ENCODE peak calls at places on chromosomes 6 and 20, in eight cellular contexts. P, O, B, W, M, A, E and S are unnamed samples.

GRCh38 chr20:57061058-57061900 is 205.2 kb downstream of the BMP7 start:
- DNase-seq in W (peak), E (no peak), A (no peak), P (no peak), M (no peak), B (no peak), O (no peak), S (no peak)

GRCh38 chr6:93453956-93454355 is 34.6 kb upstream of the EPHA7 start:
- DNase-seq in M (no peak), O (no peak), W (no peak), E (no peak), A (no peak), P (no peak), B (no peak), S (no peak)

GRCh38 chr6:101294051-101294638 is 99.4 kb upstream of the GRIK2 start:
- DNase-seq in E (no peak), O (no peak), B (no peak), W (no peak), M (no peak), A (no peak), P (no peak), S (no peak)

GRCh38 chr6:17178754-17179153 is 76.9 kb downstream of the STMND1 start:
- DNase-seq in A (no peak), E (no peak), O (no peak), W (no peak), P (no peak), B (no peak), M (no peak), S (no peak)

GRCh38 chr20:50824137-50824536 is 29.3 kb downstream of the BCAS4 start:
- DNase-seq in M (no peak), O (peak), B (no peak), A (no peak), P (peak), W (no peak), E (no peak), S (peak)

GRCh38 chr6:56242343-56242742 is 5.0 kb downstream of the COL21A1 start:
- DNase-seq in W (no peak), P (no peak), A (no peak), B (no peak), O (no peak), E (no peak), M (no peak), S (no peak)

GRCh38 chr6:158060447-158061360 is 79.0 kb downstream of the SYNJ2 start:
- DNase-seq in B (peak), P (peak), W (peak), O (peak), M (no peak), A (no peak), E (peak), S (peak)

GRCh38 chr6:28750926-28751458 is 172.8 kb downstream of the TRIM27 start:
- DNase-seq in B (no peak), P (no peak), W (no peak), M (no peak), A (no peak), E (no peak), O (no peak), S (no peak)

GRCh38 chr6:161088676-161089328 is 97.2 kb downstream of the MAP3K4 start:
- DNase-seq in A (no peak), E (no peak), M (no peak), P (no peak), B (no peak), W (no peak), O (no peak), S (no peak)

GRCh38 chr20:50186987-50187402 is 3.6 kb upstream of the CEBPB start:
- DNase-seq in B (no peak), P (no peak), A (no peak), W (no peak), E (no peak), O (no peak), M (no peak), S (no peak)

GRCh38 chr6:142943746-142944125 is 1.2 kb downstream of the HIVEP2 start:
- DNase-seq in P (no peak), B (peak), E (no peak), O (no peak), W (no peak), M (no peak), A (no peak), S (peak)

GRCh38 chr20:57755609-57756008 is 45.8 kb upstream of the PMEPA1 start:
- DNase-seq in E (no peak), O (no peak), A (no peak), M (no peak), P (no peak), B (no peak), W (no peak), S (no peak)

GRCh38 chr20:24469116-24470030 is at the start of gene SYNDIG1:
- DNase-seq in M (peak), O (peak), W (peak), E (no peak), B (no peak), P (no peak), A (peak), S (no peak)

GRCh38 chr6:35955970-35956369 is 35.1 kb upstream of the SRPK1 start:
- DNase-seq in E (no peak), A (no peak), O (no peak), B (no peak), M (no peak), P (no peak), W (no peak), S (no peak)

GRCh38 chr6:42079941-42080464 is 29.7 kb downstream of the TAF8 start:
- DNase-seq in P (no peak), B (no peak), M (no peak), O (no peak), W (no peak), E (no peak), A (no peak), S (no peak)

GRCh38 chr6:90095145-90095544 is 200.9 kb downstream of the GJA10 start:
- DNase-seq in O (no peak), M (no peak), E (no peak), A (no peak), B (no peak), W (no peak), P (no peak), S (no peak)

GRCh38 chr6:12136905-12137304 is 124.8 kb downstream of the HIVEP1 start:
- DNase-seq in B (no peak), O (no peak), A (no peak), W (no peak), E (no peak), M (no peak), P (no peak), S (no peak)

GRCh38 chr20:15847415-15847814 is 725.8 kb downstream of the KIF16B start:
- DNase-seq in M (no peak), O (no peak), A (no peak), W (no peak), B (no peak), E (no peak), P (no peak), S (no peak)

GRCh38 chr6:108029226-108029921 is 45.2 kb downstream of the OSTM1 start:
- DNase-seq in O (no peak), P (no peak), A (no peak), E (no peak), B (no peak), M (no peak), W (no peak), S (no peak)

GRCh38 chr20:7155794-7156193 is 388.3 kb downstream of the BMP2 start:
- DNase-seq in A (no peak), P (no peak), W (no peak), O (no peak), B (no peak), E (no peak), M (no peak), S (no peak)

GRCh38 chr6:88072462-88072861 is 24.8 kb downstream of the SPACA1 start:
- DNase-seq in W (no peak), B (no peak), A (no peak), P (no peak), M (no peak), E (no peak), O (no peak), S (no peak)

GRCh38 chr20:31698803-31699718 is 23.6 kb downstream of the BCL2L1 start:
- DNase-seq in W (peak), O (peak), B (peak), P (peak), A (no peak), M (peak), E (peak), S (peak)

GRCh38 chr6:132764370-132764769 is 6.7 kb upstream of the VNN2 start:
- DNase-seq in O (no peak), A (peak), M (no peak), E (no peak), W (peak), P (peak), B (no peak), S (no peak)

GRCh38 chr20:61042501-61043385 is 209.3 kb upstream of the CDH4 start:
- DNase-seq in P (no peak), W (no peak), O (no peak), M (no peak), A (no peak), E (no peak), B (no peak), S (no peak)

GRCh38 chr6:88380618-88381288 is 214.6 kb upstream of the CNR1 start:
- DNase-seq in P (no peak), A (no peak), B (no peak), E (no peak), O (peak), M (no peak), W (no peak), S (no peak)

GRCh38 chr6:3518356-3518841 is 61.5 kb upstream of the SLC22A23 start:
- DNase-seq in O (no peak), A (no peak), W (peak), M (no peak), B (peak), E (no peak), P (peak), S (peak)

GRCh38 chr6:123802697-123803455 is 789 bp upstream of the NKAIN2 start:
- DNase-seq in O (peak), E (peak), A (peak), B (peak), P (peak), M (peak), W (peak), S (peak)

GRCh38 chr6:16799279-16800193 is 38.3 kb upstream of the ATXN1 start:
- DNase-seq in E (no peak), A (no peak), O (no peak), B (no peak), M (no peak), P (no peak), W (peak), S (no peak)

GRCh38 chr6:32108094-32108627 is 977 bp downstream of the TNXB start:
- DNase-seq in P (peak), W (no peak), M (no peak), O (peak), B (peak), E (no peak), A (no peak), S (peak)

GRCh38 chr20:41356951-41357350 is 9.7 kb downstream of the EMILIN3 start:
- DNase-seq in P (no peak), O (no peak), E (no peak), W (no peak), M (no peak), A (peak), B (no peak), S (no peak)

GRCh38 chr20:59767656-59768055 is 163.3 kb downstream of the PHACTR3 start:
- DNase-seq in M (no peak), A (no peak), P (no peak), O (no peak), E (no peak), W (no peak), B (no peak), S (no peak)

GRCh38 chr6:3740551-3741476 is 10.7 kb downstream of the PXDC1 start:
- DNase-seq in E (no peak), M (no peak), P (peak), B (no peak), O (no peak), W (no peak), A (no peak), S (no peak)

GRCh38 chr6:3320238-3320637 is 61.5 kb downstream of the PSMG4 start:
- DNase-seq in W (no peak), O (no peak), A (no peak), E (no peak), M (no peak), B (no peak), P (peak), S (no peak)

GRCh38 chr6:157266274-157267101 is 56.8 kb downstream of the TMEM242 start:
- DNase-seq in M (no peak), A (peak), P (no peak), B (no peak), W (no peak), E (no peak), O (no peak), S (no peak)

GRCh38 chr6:98847392-98847766 is 13.0 kb downstream of the POU3F2 start:
- DNase-seq in A (no peak), E (no peak), O (no peak), W (no peak), B (no peak), P (no peak), M (no peak), S (no peak)

GRCh38 chr6:42519779-42520178 is 44.0 kb upstream of the UBR2 start:
- DNase-seq in P (no peak), O (no peak), A (no peak), E (no peak), B (no peak), M (no peak), W (no peak), S (no peak)

GRCh38 chr20:57947421-57948176 is 237.8 kb upstream of the PMEPA1 start:
- DNase-seq in M (no peak), P (no peak), O (no peak), E (no peak), B (no peak), W (no peak), A (no peak), S (no peak)

GRCh38 chr6:26158581-26159416 is 71.6 kb downstream of the HFE start:
- DNase-seq in B (peak), E (peak), O (peak), M (peak), A (peak), P (peak), W (no peak), S (peak)

GRCh38 chr20:41532935-41533334 is 85.2 kb downstream of the CHD6 start:
- DNase-seq in B (no peak), P (no peak), O (no peak), W (no peak), E (no peak), A (no peak), M (no peak), S (no peak)

GRCh38 chr20:64058536-64058935 is 4.5 kb upstream of the TCEA2 start:
- DNase-seq in B (no peak), E (no peak), P (peak), W (no peak), M (no peak), A (no peak), O (no peak), S (no peak)
- TF ChIP-seq CTCF in B (no peak), E (no peak), P (no peak), W (no peak), M (no peak), A (no peak), O (no peak), S (no peak)

DNA sequence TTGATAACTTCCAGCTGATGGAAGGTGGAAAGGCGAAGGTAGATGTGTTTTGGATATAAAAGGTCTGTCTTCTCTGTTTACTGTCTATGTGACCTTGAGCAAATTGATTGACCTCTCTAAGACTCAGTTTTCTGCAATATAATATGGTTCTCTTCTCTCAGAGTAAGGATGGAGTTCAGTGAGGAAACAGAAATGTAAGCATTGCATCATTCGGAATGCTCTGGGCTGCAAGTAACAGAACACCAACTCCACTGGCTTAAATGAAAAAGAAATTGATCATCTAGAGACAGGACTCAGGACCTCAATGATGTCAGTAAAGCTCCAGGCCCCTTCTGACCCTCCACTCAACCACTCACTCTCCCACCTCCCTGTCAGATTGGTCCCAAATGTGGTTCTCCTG is 31.9 kb downstream of the FAM110A start:
- DNase-seq in P (no peak), M (no peak), W (no peak), E (no peak), B (no peak), A (no peak), O (no peak), S (no peak)
- TF ChIP-seq CTCF in P (no peak), M (no peak), W (no peak), E (no peak), B (no peak), A (no peak), O (no peak), S (no peak)

GRCh38 chr6:140537834-140538680 is 1163.6 kb upstream of the CITED2 start:
- DNase-seq in P (no peak), M (no peak), W (peak), O (peak), B (no peak), A (no peak), E (no peak), S (no peak)

GRCh38 chr6:140541288-140541687 is 1166.8 kb upstream of the CITED2 start:
- DNase-seq in B (no peak), W (no peak), M (no peak), E (no peak), P (no peak), O (no peak), A (no peak), S (no peak)

GRCh38 chr6:140537211-140537610 is 1162.8 kb upstream of the CITED2 start:
- DNase-seq in E (no peak), M (no peak), O (no peak), A (no peak), P (no peak), B (no peak), W (no peak), S (no peak)

GRCh38 chr6:140540743-140541142 is 1166.3 kb upstream of the CITED2 start:
- DNase-seq in A (no peak), W (no peak), M (no peak), E (no peak), B (no peak), P (no peak), O (no peak), S (no peak)

GRCh38 chr6:140538926-140539325 is 1164.5 kb upstream of the CITED2 start:
- DNase-seq in E (no peak), M (no peak), A (no peak), O (no peak), P (no peak), B (no peak), W (no peak), S (no peak)
- TF ChIP-seq CTCF in E (no peak), M (no peak), A (no peak), O (no peak), P (no peak), B (no peak), W (no peak), S (no peak)

DNA sequence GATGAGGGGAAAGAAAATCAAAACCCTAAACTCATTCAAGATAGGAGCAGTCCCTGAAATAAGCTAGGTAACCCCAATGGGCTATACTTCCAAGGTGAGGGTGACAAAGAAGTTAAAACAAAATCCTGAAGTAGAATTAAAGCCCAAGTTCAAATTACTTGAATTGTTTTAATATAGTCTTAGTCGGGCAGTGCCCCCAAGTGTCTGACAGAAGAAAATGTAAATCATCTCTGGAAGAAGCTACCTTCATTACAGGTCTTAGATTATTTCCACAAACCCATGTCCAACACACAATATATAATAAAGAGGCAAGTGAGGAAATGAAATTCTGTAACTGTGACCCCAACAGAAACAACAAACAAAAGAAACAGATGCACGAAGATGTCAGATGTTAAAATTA is 36.8 kb upstream of the L3MBTL3 start:
- DNase-seq in A (no peak), B (no peak), E (no peak), P (no peak), O (no peak), M (no peak), W (no peak), S (no peak)
- TF ChIP-seq CTCF in A (no peak), B (no peak), E (no peak), P (no peak), O (no peak), M (no peak), W (no peak), S (no peak)

DNA sequence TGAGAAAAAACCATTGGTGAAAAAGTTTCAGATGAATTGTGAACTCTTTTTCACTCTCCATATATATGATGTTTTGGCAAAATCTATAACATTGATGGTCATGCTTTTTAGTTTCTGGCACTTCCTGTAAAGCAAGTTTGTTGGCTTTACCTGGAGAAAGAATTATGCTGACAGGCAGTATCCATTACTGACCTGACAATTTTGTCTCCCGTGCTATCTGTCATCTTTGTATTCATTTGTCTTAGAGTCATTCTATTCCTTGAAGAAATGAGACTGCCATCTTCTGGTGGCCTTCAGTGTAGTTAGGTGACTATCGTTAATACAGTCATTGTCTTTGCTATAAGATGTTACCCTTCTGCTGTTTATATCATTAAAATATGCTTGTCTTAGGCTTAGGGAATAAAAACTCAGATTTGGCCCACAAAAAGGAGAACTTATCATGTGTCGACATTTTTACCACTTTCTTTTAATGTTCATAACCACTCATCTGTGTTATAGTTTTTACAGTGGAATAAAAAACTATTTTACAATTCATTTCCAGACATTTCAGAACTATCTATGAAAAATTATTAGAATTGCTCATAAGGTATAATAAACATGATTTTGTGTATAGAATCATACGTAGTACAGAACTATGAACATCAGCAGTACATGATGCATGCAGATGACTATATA is 707.0 kb downstream of the EPM2A start:
- DNase-seq in E (no peak), A (no peak), B (no peak), O (peak), P (no peak), W (peak), M (peak), S (peak)
- TF ChIP-seq CTCF in E (peak), A (no peak), B (peak), O (no peak), P (no peak), W (peak), M (no peak), S (peak)

GRCh38 chr6:165891320-165891719 is 228.3 kb upstream of the PDE10A start:
- DNase-seq in M (no peak), W (no peak), E (no peak), O (peak), B (no peak), P (no peak), A (no peak), S (no peak)
- TF ChIP-seq CTCF in M (no peak), W (no peak), E (no peak), O (peak), B (no peak), P (no peak), A (no peak), S (no peak)

GRCh38 chr20:18019068-18019467 is 38.6 kb downstream of the OVOL2 start:
- DNase-seq in O (peak), M (peak), E (no peak), A (no peak), P (no peak), B (no peak), W (peak), S (no peak)
- TF ChIP-seq CTCF in O (no peak), M (peak), E (peak), A (no peak), P (no peak), B (peak), W (peak), S (peak)